ENCODE peak calls at places on chromosomes 1 and 21, in eight cellular contexts. M is NCI-H1417, G is HCT116, W is mucosa of descending colon, B is transverse colon, L is dorsolateral prefrontal cortex, C is NCI-H748 treated with DMSO at 0.1 percent for 48 hours, K is AG04449. X is an unnamed sample.

GRCh38 chr1:89587728-89588127 is 45.2 kb upstream of the LRRC8C start:
- DNase-seq in M (no peak), G (no peak), W (no peak), B (no peak), L (no peak), C (no peak), K (no peak), X (no peak)

GRCh38 chr1:45815667-45816458 is 12.5 kb downstream of the MAST2 start:
- DNase-seq in M (no peak), G (no peak), W (no peak), B (no peak), L (no peak), C (no peak), K (no peak), X (no peak)

GRCh38 chr1:174197547-174197946 is 38.2 kb downstream of the RABGAP1L start:
- DNase-seq in M (no peak), G (no peak), W (no peak), B (no peak), L (no peak), C (no peak), K (no peak), X (no peak)

GRCh38 chr1:90434460-90434859 is 282.6 kb downstream of the BARHL2 start:
- DNase-seq in M (no peak), G (peak), W (no peak), B (no peak), L (no peak), C (no peak), K (no peak), X (no peak)

GRCh38 chr1:51242546-51242945 is 6.5 kb downstream of the RNF11 start:
- DNase-seq in M (no peak), G (no peak), W (no peak), B (no peak), L (no peak), C (no peak), K (no peak), X (no peak)

GRCh38 chr1:167207940-167208623 is 12.6 kb upstream of the POU2F1 start:
- DNase-seq in M (no peak), G (no peak), W (no peak), B (no peak), L (no peak), C (no peak), K (no peak), X (no peak)

GRCh38 chr1:13781907-13782633 is 82.1 kb downstream of the PRDM2 start:
- DNase-seq in M (no peak), G (no peak), W (no peak), B (no peak), L (no peak), C (no peak), K (peak), X (no peak)

GRCh38 chr1:87334351-87335174 is 5.9 kb downstream of the LMO4 start:
- DNase-seq in M (peak), G (no peak), W (peak), B (peak), L (peak), C (peak), K (no peak), X (peak)

GRCh38 chr1:204295666-204296065 is 64.1 kb downstream of the PLEKHA6 start:
- DNase-seq in M (no peak), G (no peak), W (no peak), B (peak), L (no peak), C (no peak), K (no peak), X (no peak)

GRCh38 chr1:24683713-24684162 is 40.6 kb downstream of the SRRM1 start:
- DNase-seq in M (no peak), G (peak), W (no peak), B (no peak), L (no peak), C (no peak), K (peak), X (no peak)

GRCh38 chr1:160189649-160190625 is at the start of gene CASQ1:
- DNase-seq in M (peak), G (no peak), W (no peak), B (peak), L (no peak), C (no peak), K (no peak), X (no peak)

GRCh38 chr1:12143631-12144155 is 23.1 kb upstream of the TNFRSF1B start:
- DNase-seq in M (peak), G (no peak), W (peak), B (peak), L (peak), C (no peak), K (peak), X (no peak)

GRCh38 chr1:54703471-54703870 is 12.2 kb upstream of the TTC4 start:
- DNase-seq in M (no peak), G (no peak), W (no peak), B (no peak), L (no peak), C (no peak), K (no peak), X (no peak)

GRCh38 chr1:200075938-200076546 is 48.5 kb downstream of the NR5A2 start:
- DNase-seq in M (no peak), G (peak), W (no peak), B (no peak), L (no peak), C (no peak), K (peak), X (no peak)

GRCh38 chr1:83026745-83027144 is 972.2 kb downstream of the TTLL7 start:
- DNase-seq in M (no peak), G (no peak), W (no peak), B (no peak), L (no peak), C (no peak), K (no peak), X (no peak)

GRCh38 chr1:31421404-31422040 is 8.5 kb downstream of the SERINC2 start:
- DNase-seq in M (peak), G (no peak), W (no peak), B (no peak), L (no peak), C (no peak), K (no peak), X (peak)

GRCh38 chr21:45739218-45740087 is 95.9 kb downstream of the PCBP3 start:
- DNase-seq in M (no peak), G (no peak), W (no peak), B (no peak), L (no peak), C (no peak), K (no peak), X (no peak)

GRCh38 chr1:234188454-234188792 is 184.8 kb upstream of the COA6 start:
- DNase-seq in M (peak), G (peak), W (no peak), B (no peak), L (no peak), C (no peak), K (no peak), X (no peak)

GRCh38 chr21:46323710-46324389 is at the start of the genes C21orf58 and PCNT:
- DNase-seq in M (peak), G (peak), W (peak), B (peak), L (peak), C (peak), K (peak), X (peak)

GRCh38 chr1:234691567-234691966 is 81.6 kb upstream of the IRF2BP2 start:
- DNase-seq in M (no peak), G (peak), W (no peak), B (no peak), L (no peak), C (no peak), K (no peak), X (no peak)

GRCh38 chr1:165143437-165144065 is 213.0 kb downstream of the LMX1A start:
- DNase-seq in M (peak), G (no peak), W (no peak), B (peak), L (no peak), C (peak), K (no peak), X (no peak)

GRCh38 chr1:172764378-172764777 is 105.5 kb downstream of the FASLG start:
- DNase-seq in M (peak), G (no peak), W (peak), B (no peak), L (no peak), C (no peak), K (no peak), X (no peak)

GRCh38 chr1:240245629-240246020 is 153.9 kb downstream of the FMN2 start:
- DNase-seq in M (no peak), G (no peak), W (no peak), B (no peak), L (no peak), C (no peak), K (no peak), X (no peak)

GRCh38 chr1:221693087-221693486 is 48.8 kb downstream of the DUSP10 start:
- DNase-seq in M (no peak), G (no peak), W (no peak), B (no peak), L (no peak), C (no peak), K (no peak), X (no peak)

GRCh38 chr21:15289896-15290841 is 225.4 kb upstream of the NRIP1 start:
- DNase-seq in M (peak), G (no peak), W (peak), B (peak), L (no peak), C (peak), K (no peak), X (no peak)

GRCh38 chr1:67532452-67533216 is 102.4 kb upstream of the SERBP1 start:
- DNase-seq in M (peak), G (peak), W (no peak), B (peak), L (no peak), C (peak), K (peak), X (peak)

GRCh38 chr1:118739421-118739930 is 248.7 kb downstream of the TBX15 start:
- DNase-seq in M (no peak), G (no peak), W (no peak), B (no peak), L (no peak), C (no peak), K (no peak), X (no peak)

GRCh38 chr1:156805766-156806511 is 10.7 kb downstream of the SH2D2A start:
- DNase-seq in M (no peak), G (no peak), W (no peak), B (peak), L (peak), C (no peak), K (peak), X (no peak)

GRCh38 chr21:28663111-28663693 is 329.5 kb downstream of the LTN1 start:
- DNase-seq in M (no peak), G (no peak), W (no peak), B (no peak), L (no peak), C (no peak), K (no peak), X (no peak)

GRCh38 chr1:73593379-73593778 is 604.6 kb downstream of the LRRIQ3 start:
- DNase-seq in M (peak), G (no peak), W (no peak), B (peak), L (no peak), C (no peak), K (peak), X (no peak)

GRCh38 chr1:226695335-226695900 is 43.7 kb downstream of the ITPKB start:
- DNase-seq in M (no peak), G (no peak), W (no peak), B (no peak), L (no peak), C (no peak), K (no peak), X (no peak)

GRCh38 chr21:33514234-33514633 is 22.7 kb upstream of the DNAJC28 start:
- DNase-seq in M (no peak), G (no peak), W (no peak), B (no peak), L (no peak), C (no peak), K (no peak), X (no peak)

GRCh38 chr1:201925301-201925567 is 21.1 kb downstream of the LMOD1 start:
- DNase-seq in M (no peak), G (no peak), W (no peak), B (no peak), L (no peak), C (no peak), K (no peak), X (no peak)

GRCh38 chr1:28564310-28564709 is 11.4 kb downstream of the TRNAU1AP start:
- DNase-seq in M (no peak), G (no peak), W (no peak), B (no peak), L (no peak), C (no peak), K (no peak), X (no peak)

GRCh38 chr1:220928725-220929297 is 49.6 kb downstream of the HLX start:
- DNase-seq in M (peak), G (no peak), W (no peak), B (no peak), L (no peak), C (peak), K (no peak), X (no peak)

GRCh38 chr1:20233394-20233793 is 47.1 kb upstream of the PLA2G2C start:
- DNase-seq in M (peak), G (peak), W (no peak), B (no peak), L (no peak), C (peak), K (no peak), X (no peak)

GRCh38 chr21:29382029-29382654 is 83.4 kb downstream of the BACH1 start:
- DNase-seq in M (no peak), G (no peak), W (no peak), B (no peak), L (no peak), C (no peak), K (peak), X (no peak)

GRCh38 chr1:184974086-184974836 is at the start of gene NIBAN1:
- DNase-seq in M (peak), G (peak), W (peak), B (peak), L (peak), C (no peak), K (no peak), X (peak)

GRCh38 chr1:42319871-42320484 is 15.1 kb downstream of the FOXJ3 start:
- DNase-seq in M (peak), G (no peak), W (no peak), B (peak), L (no peak), C (peak), K (no peak), X (no peak)

GRCh38 chr1:94416901-94417701 is 1.1 kb upstream of the ABCD3 start:
- DNase-seq in M (peak), G (no peak), W (no peak), B (peak), L (no peak), C (no peak), K (no peak), X (peak)